ENCODE peak calls at places on chromosomes 4 and X, in seven cellular contexts. One of them, this sample, is unnamed. For H3K4me1, the result is how much of the 10 kb centered on the place peaks cover.

GRCh38 chr4:98746530-98746929 is 88.1 kb upstream of the TSPAN5 start:
- DNase-seq in HCT116: no peak
- DNase-seq in SK-N-SH: no peak
- DNase-seq in GM23338: no peak
- DNase-seq in suprapubic skin: no peak
- DNase-seq in H1: no peak
- DNase-seq in esophagus muscularis mucosa: no peak
- DNase-seq in this sample: no peak

GRCh38 chrX:138191998-138192397 is 519.5 kb downstream of the FGF13 start:
- DNase-seq in HCT116: no peak
- DNase-seq in GM23338: peak
- DNase-seq in H1: no peak
- DNase-seq in suprapubic skin: no peak
- DNase-seq in SK-N-SH: peak
- DNase-seq in esophagus muscularis mucosa: no peak
- DNase-seq in this sample: no peak

GRCh38 chr4:106266201-106266600 is 49.8 kb downstream of the TBCK start:
- DNase-seq in H1: no peak
- DNase-seq in esophagus muscularis mucosa: no peak
- DNase-seq in HCT116: peak
- DNase-seq in GM23338: peak
- DNase-seq in suprapubic skin: no peak
- DNase-seq in SK-N-SH: peak
- DNase-seq in this sample: no peak

GRCh38 chrX:154032156-154032555 is 12.5 kb upstream of the IRAK1 start:
- DNase-seq in H1: no peak
- DNase-seq in HCT116: no peak
- DNase-seq in GM23338: no peak
- DNase-seq in suprapubic skin: no peak
- DNase-seq in esophagus muscularis mucosa: no peak
- DNase-seq in SK-N-SH: no peak
- DNase-seq in this sample: no peak

GRCh38 chrX:13373807-13374187 is 53.9 kb upstream of the ATXN3L start:
- DNase-seq in esophagus muscularis mucosa: no peak
- DNase-seq in H1: no peak
- DNase-seq in SK-N-SH: no peak
- DNase-seq in HCT116: no peak
- DNase-seq in GM23338: no peak
- DNase-seq in suprapubic skin: no peak
- DNase-seq in this sample: no peak

GRCh38 chr4:165328708-165329107 is 1.2 kb downstream of the MSMO1 start:
- DNase-seq in GM23338: peak
- DNase-seq in SK-N-SH: no peak
- DNase-seq in H1: no peak
- DNase-seq in suprapubic skin: no peak
- DNase-seq in HCT116: no peak
- DNase-seq in esophagus muscularis mucosa: no peak
- DNase-seq in this sample: no peak

GRCh38 chr4:68079918-68080317 is 49.8 kb downstream of the TMPRSS11F start:
- DNase-seq in HCT116: no peak
- DNase-seq in suprapubic skin: no peak
- DNase-seq in SK-N-SH: no peak
- DNase-seq in GM23338: peak
- DNase-seq in H1: no peak
- DNase-seq in esophagus muscularis mucosa: no peak
- DNase-seq in this sample: no peak

GRCh38 chr4:77595361-77595973 is 10.2 kb upstream of the CXCL13 start:
- DNase-seq in GM23338: no peak
- DNase-seq in suprapubic skin: no peak
- DNase-seq in H1: no peak
- DNase-seq in esophagus muscularis mucosa: no peak
- DNase-seq in HCT116: no peak
- DNase-seq in SK-N-SH: no peak
- DNase-seq in this sample: no peak

GRCh38 chr4:121690001-121690400 is 6.8 kb downstream of the ANXA5 start:
- DNase-seq in GM23338: no peak
- DNase-seq in HCT116: no peak
- DNase-seq in esophagus muscularis mucosa: no peak
- DNase-seq in suprapubic skin: no peak
- DNase-seq in H1: no peak
- DNase-seq in SK-N-SH: no peak
- DNase-seq in this sample: no peak

GRCh38 chr4:105361021-105361420 is 112.8 kb downstream of the PPA2 start:
- DNase-seq in SK-N-SH: no peak
- DNase-seq in suprapubic skin: no peak
- DNase-seq in H1: no peak
- DNase-seq in GM23338: no peak
- DNase-seq in esophagus muscularis mucosa: no peak
- DNase-seq in HCT116: no peak
- DNase-seq in this sample: no peak

GRCh38 chr4:6560416-6561172 is 14.4 kb upstream of the MAN2B2 start:
- DNase-seq in esophagus muscularis mucosa: no peak
- DNase-seq in HCT116: no peak
- DNase-seq in GM23338: no peak
- DNase-seq in suprapubic skin: no peak
- DNase-seq in H1: no peak
- DNase-seq in SK-N-SH: no peak
- DNase-seq in this sample: no peak

GRCh38 chrX:17812763-17813162 is 48.3 kb downstream of the RAI2 start:
- DNase-seq in H1: no peak
- DNase-seq in GM23338: peak
- DNase-seq in suprapubic skin: no peak
- DNase-seq in esophagus muscularis mucosa: no peak
- DNase-seq in HCT116: no peak
- DNase-seq in SK-N-SH: peak
- DNase-seq in this sample: no peak

GRCh38 chrX:153767674-153768055 is 3.6 kb downstream of the PLXNB3 start:
- DNase-seq in SK-N-SH: peak
- DNase-seq in H1: no peak
- DNase-seq in GM23338: no peak
- DNase-seq in HCT116: no peak
- DNase-seq in esophagus muscularis mucosa: no peak
- DNase-seq in suprapubic skin: no peak
- DNase-seq in this sample: no peak

GRCh38 chr4:41212221-41213203 is 1.8 kb downstream of the APBB2 start:
- DNase-seq in SK-N-SH: peak
- DNase-seq in GM23338: peak
- DNase-seq in HCT116: no peak
- DNase-seq in esophagus muscularis mucosa: no peak
- DNase-seq in suprapubic skin: no peak
- DNase-seq in H1: no peak
- DNase-seq in this sample: no peak

GRCh38 chr4:26426892-26427291 is 63.4 kb downstream of the CCKAR start:
- DNase-seq in GM23338: no peak
- DNase-seq in SK-N-SH: no peak
- DNase-seq in H1: no peak
- DNase-seq in suprapubic skin: no peak
- DNase-seq in esophagus muscularis mucosa: no peak
- DNase-seq in HCT116: no peak
- DNase-seq in this sample: no peak

GRCh38 chr4:14566518-14566917 is 435.8 kb upstream of the CPEB2 start:
- DNase-seq in esophagus muscularis mucosa: no peak
- DNase-seq in HCT116: no peak
- DNase-seq in SK-N-SH: no peak
- DNase-seq in suprapubic skin: no peak
- DNase-seq in H1: no peak
- DNase-seq in GM23338: no peak
- DNase-seq in this sample: no peak

GRCh38 chrX:150692837-150693781 is at the start of gene MTMR1:
- DNase-seq in HCT116: no peak
- DNase-seq in GM23338: peak
- DNase-seq in H1: no peak
- DNase-seq in SK-N-SH: peak
- DNase-seq in esophagus muscularis mucosa: no peak
- DNase-seq in suprapubic skin: no peak
- DNase-seq in this sample: no peak

GRCh38 chrX:72715546-72715945 is 1.4 kb upstream of the PHKA1 start:
- DNase-seq in GM23338: no peak
- DNase-seq in HCT116: no peak
- DNase-seq in H1: no peak
- DNase-seq in esophagus muscularis mucosa: no peak
- DNase-seq in SK-N-SH: no peak
- DNase-seq in suprapubic skin: no peak
- DNase-seq in this sample: no peak

GRCh38 chr4:18198653-18199052 is 177.1 kb upstream of the LCORL start:
- DNase-seq in GM23338: no peak
- DNase-seq in SK-N-SH: no peak
- DNase-seq in H1: no peak
- DNase-seq in suprapubic skin: no peak
- DNase-seq in HCT116: no peak
- DNase-seq in esophagus muscularis mucosa: no peak
- DNase-seq in this sample: no peak

GRCh38 chrX:63350979-63351616 is at the start of gene SPIN4:
- DNase-seq in H1: peak
- DNase-seq in esophagus muscularis mucosa: peak
- DNase-seq in SK-N-SH: peak
- DNase-seq in GM23338: peak
- DNase-seq in HCT116: peak
- DNase-seq in suprapubic skin: peak
- DNase-seq in this sample: no peak

GRCh38 chrX:10617186-10617963 is 3.0 kb downstream of the MID1 start:
- DNase-seq in H1: no peak
- DNase-seq in suprapubic skin: no peak
- DNase-seq in GM23338: peak
- DNase-seq in esophagus muscularis mucosa: no peak
- DNase-seq in HCT116: no peak
- DNase-seq in SK-N-SH: no peak
- DNase-seq in this sample: no peak
- H3K4me3 ChIP-seq in H1: no peak
- H3K4me3 ChIP-seq in suprapubic skin: no peak
- H3K4me3 ChIP-seq in GM23338: peak
- H3K4me3 ChIP-seq in esophagus muscularis mucosa: peak
- H3K4me3 ChIP-seq in HCT116: peak
- H3K4me3 ChIP-seq in SK-N-SH: no peak
- H3K4me3 ChIP-seq in this sample: no peak

DNA sequence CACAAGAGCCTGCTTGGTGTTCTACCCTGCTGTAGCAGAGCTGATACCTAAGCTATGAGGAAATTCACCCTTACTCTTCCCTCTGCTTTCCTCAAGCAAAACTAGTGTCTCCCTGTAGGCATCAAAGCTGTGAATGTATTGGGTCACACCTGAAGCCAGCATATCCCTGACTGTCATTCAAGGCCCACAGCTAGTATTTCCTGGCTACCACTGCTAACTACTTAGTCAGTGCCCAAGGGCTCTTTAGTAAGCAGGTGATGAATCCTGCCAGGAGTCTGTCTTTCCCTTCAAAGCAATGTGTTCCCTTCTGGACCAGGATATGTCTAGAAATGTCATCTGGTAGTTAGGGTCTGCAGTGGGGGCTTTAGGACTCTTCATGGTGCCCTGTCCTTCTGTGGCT is 125.7 kb downstream of the RPA4 start:
- DNase-seq in HCT116: no peak
- DNase-seq in GM23338: no peak
- DNase-seq in H1: no peak
- DNase-seq in SK-N-SH: no peak
- DNase-seq in esophagus muscularis mucosa: no peak
- DNase-seq in suprapubic skin: no peak
- DNase-seq in this sample: no peak
- TF ChIP-seq POLR2AphosphoS5 in HCT116: no peak
- TF ChIP-seq POLR2AphosphoS5 in GM23338: no peak
- TF ChIP-seq POLR2AphosphoS5 in H1: no peak
- TF ChIP-seq POLR2AphosphoS5 in SK-N-SH: no peak
- TF ChIP-seq POLR2AphosphoS5 in esophagus muscularis mucosa: no peak
- TF ChIP-seq POLR2AphosphoS5 in suprapubic skin: no peak
- TF ChIP-seq POLR2AphosphoS5 in this sample: no peak

DNA sequence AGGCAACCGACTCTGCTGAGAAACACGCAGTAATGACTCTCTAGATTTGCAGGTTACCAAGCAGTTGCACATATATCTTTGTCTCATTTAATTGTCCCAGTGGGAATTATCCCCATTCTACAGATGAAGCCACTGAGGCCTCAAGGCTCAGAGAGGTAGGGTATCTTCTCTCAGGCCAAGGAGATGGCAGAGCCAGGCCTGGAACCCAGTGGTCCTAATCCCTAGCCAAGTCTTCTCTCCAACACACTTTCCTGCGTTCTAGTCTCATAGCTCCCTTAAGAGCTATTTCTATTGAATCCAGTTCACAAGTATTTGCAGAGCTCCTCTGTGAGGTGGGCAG is 181.3 kb upstream of the BCOR start:
- DNase-seq in GM23338: no peak
- DNase-seq in suprapubic skin: no peak
- DNase-seq in HCT116: no peak
- DNase-seq in esophagus muscularis mucosa: no peak
- DNase-seq in H1: no peak
- DNase-seq in SK-N-SH: no peak
- DNase-seq in this sample: no peak
- H3K4me1 ChIP-seq in GM23338: under half
- H3K4me1 ChIP-seq in suprapubic skin: under half
- H3K4me1 ChIP-seq in HCT116: under half
- H3K4me1 ChIP-seq in esophagus muscularis mucosa: under half
- H3K4me1 ChIP-seq in H1: under half
- H3K4me1 ChIP-seq in SK-N-SH: under half
- H3K4me1 ChIP-seq in this sample: under half

DNA sequence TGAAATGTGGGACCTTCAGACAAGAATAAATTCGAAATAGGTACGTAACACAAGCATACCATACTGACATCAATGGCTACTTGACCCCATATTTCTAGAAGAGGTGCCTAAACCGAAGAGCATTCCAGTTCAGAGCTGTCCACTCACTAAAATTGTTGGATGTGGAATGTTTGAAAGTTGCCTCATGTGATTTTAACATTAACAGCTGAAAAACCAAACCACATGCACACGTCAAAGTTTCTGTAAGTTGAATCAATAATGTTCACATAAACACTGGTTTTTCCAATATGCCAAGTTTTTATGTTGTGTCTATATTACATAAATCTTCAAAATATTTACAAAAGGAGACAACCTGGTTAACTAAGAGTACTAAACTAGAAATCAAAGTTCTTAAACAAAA is 3.5 kb downstream of the UBE2D3 start:
- DNase-seq in GM23338: no peak
- DNase-seq in HCT116: no peak
- DNase-seq in esophagus muscularis mucosa: no peak
- DNase-seq in suprapubic skin: no peak
- DNase-seq in H1: no peak
- DNase-seq in SK-N-SH: no peak
- DNase-seq in this sample: no peak
- H3K4me3 ChIP-seq in GM23338: peak
- H3K4me3 ChIP-seq in HCT116: no peak
- H3K4me3 ChIP-seq in esophagus muscularis mucosa: peak
- H3K4me3 ChIP-seq in suprapubic skin: peak
- H3K4me3 ChIP-seq in H1: no peak
- H3K4me3 ChIP-seq in SK-N-SH: peak
- H3K4me3 ChIP-seq in this sample: peak

DNA sequence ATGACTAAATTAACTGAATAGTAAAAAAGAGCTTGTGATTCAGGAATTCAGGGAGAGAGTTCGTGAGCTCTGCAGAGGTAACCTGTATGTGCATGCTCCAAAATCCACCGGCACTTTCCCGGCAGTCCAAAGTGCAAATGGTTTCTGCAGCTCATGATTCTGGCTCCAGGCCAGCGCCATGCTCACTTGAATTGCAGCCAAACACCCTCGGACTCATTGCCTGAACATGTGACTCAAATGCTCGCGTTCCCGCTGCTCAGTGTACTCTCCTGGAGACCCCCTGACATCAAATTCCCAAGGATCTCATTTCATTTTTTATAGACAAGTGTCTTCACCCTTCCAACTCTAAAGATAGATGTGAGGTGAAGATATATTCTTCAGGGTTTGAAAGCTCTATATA is 44.1 kb upstream of the SH3RF1 start:
- DNase-seq in suprapubic skin: no peak
- DNase-seq in GM23338: no peak
- DNase-seq in esophagus muscularis mucosa: peak
- DNase-seq in H1: no peak
- DNase-seq in HCT116: peak
- DNase-seq in SK-N-SH: peak
- DNase-seq in this sample: no peak
- TF ChIP-seq POLR2AphosphoS5 in suprapubic skin: no peak
- TF ChIP-seq POLR2AphosphoS5 in GM23338: no peak
- TF ChIP-seq POLR2AphosphoS5 in esophagus muscularis mucosa: no peak
- TF ChIP-seq POLR2AphosphoS5 in H1: no peak
- TF ChIP-seq POLR2AphosphoS5 in HCT116: peak
- TF ChIP-seq POLR2AphosphoS5 in SK-N-SH: no peak
- TF ChIP-seq POLR2AphosphoS5 in this sample: no peak